ENCODE peak calls at places on chromosomes 12 and 14, in five cellular contexts. One of them, this sample, is unnamed.

GRCh38 chr14:101506921-101507300 is 54.4 kb upstream of the DIO3 start:
- DNase-seq in GM12878: no peak
- DNase-seq in HepG2: no peak
- DNase-seq in HCT116: no peak
- DNase-seq in K562: no peak
- DNase-seq in this sample: no peak

GRCh38 chr12:132711169-132711843 is 664 bp downstream of the PGAM5 start:
- DNase-seq in GM12878: no peak
- DNase-seq in HepG2: no peak
- DNase-seq in HCT116: no peak
- DNase-seq in K562: peak
- DNase-seq in this sample: peak

GRCh38 chr14:81298122-81298521 is 77.4 kb upstream of the GTF2A1 start:
- DNase-seq in GM12878: no peak
- DNase-seq in HepG2: no peak
- DNase-seq in HCT116: no peak
- DNase-seq in K562: no peak
- DNase-seq in this sample: no peak

GRCh38 chr14:89091781-89092180 is 267.3 kb downstream of the TTC8 start:
- DNase-seq in GM12878: no peak
- DNase-seq in HepG2: no peak
- DNase-seq in HCT116: no peak
- DNase-seq in K562: no peak
- DNase-seq in this sample: no peak

GRCh38 chr12:93804392-93805179 is 127.4 kb downstream of the CRADD start:
- DNase-seq in GM12878: no peak
- DNase-seq in HepG2: no peak
- DNase-seq in HCT116: no peak
- DNase-seq in K562: no peak
- DNase-seq in this sample: no peak

GRCh38 chr14:53412819-53413664 is 259.9 kb upstream of the DDHD1 start:
- DNase-seq in GM12878: no peak
- DNase-seq in HepG2: peak
- DNase-seq in HCT116: no peak
- DNase-seq in K562: no peak
- DNase-seq in this sample: no peak

GRCh38 chr14:85415015-85415712 is 114.8 kb upstream of the FLRT2 start:
- DNase-seq in GM12878: no peak
- DNase-seq in HepG2: peak
- DNase-seq in HCT116: no peak
- DNase-seq in K562: no peak
- DNase-seq in this sample: peak

GRCh38 chr12:79367016-79367575 is 323.7 kb downstream of the PAWR start:
- DNase-seq in GM12878: no peak
- DNase-seq in HepG2: no peak
- DNase-seq in HCT116: no peak
- DNase-seq in K562: no peak
- DNase-seq in this sample: no peak

GRCh38 chr12:24378548-24379011 is 429.1 kb upstream of the SOX5 start:
- DNase-seq in GM12878: no peak
- DNase-seq in HepG2: no peak
- DNase-seq in HCT116: no peak
- DNase-seq in K562: no peak
- DNase-seq in this sample: no peak

GRCh38 chr14:96592591-96593388 is 90.6 kb downstream of the PAPOLA start:
- DNase-seq in GM12878: no peak
- DNase-seq in HepG2: peak
- DNase-seq in HCT116: no peak
- DNase-seq in K562: peak
- DNase-seq in this sample: peak

GRCh38 chr12:23536293-23536692 is 413.2 kb downstream of the SOX5 start:
- DNase-seq in GM12878: peak
- DNase-seq in HepG2: no peak
- DNase-seq in HCT116: no peak
- DNase-seq in K562: no peak
- DNase-seq in this sample: no peak

GRCh38 chr12:25459541-25459951 is 93.5 kb downstream of the LMNTD1 start:
- DNase-seq in GM12878: peak
- DNase-seq in HepG2: no peak
- DNase-seq in HCT116: no peak
- DNase-seq in K562: no peak
- DNase-seq in this sample: no peak

GRCh38 chr14:38877744-38878388 is 225.2 kb downstream of the SEC23A start:
- DNase-seq in GM12878: no peak
- DNase-seq in HepG2: no peak
- DNase-seq in HCT116: no peak
- DNase-seq in K562: no peak
- DNase-seq in this sample: no peak

GRCh38 chr12:22856120-22856699 is 231.2 kb downstream of the ETNK1 start:
- DNase-seq in GM12878: no peak
- DNase-seq in HepG2: peak
- DNase-seq in HCT116: peak
- DNase-seq in K562: peak
- DNase-seq in this sample: no peak

GRCh38 chr12:14950421-14950820 is 11.0 kb downstream of the ARHGDIB start:
- DNase-seq in GM12878: no peak
- DNase-seq in HepG2: no peak
- DNase-seq in HCT116: no peak
- DNase-seq in K562: no peak
- DNase-seq in this sample: no peak

GRCh38 chr14:61178226-61179060 is 102.7 kb downstream of the TMEM30B start:
- DNase-seq in GM12878: no peak
- DNase-seq in HepG2: peak
- DNase-seq in HCT116: peak
- DNase-seq in K562: no peak
- DNase-seq in this sample: no peak

GRCh38 chr14:99519347-99519881 is 38.2 kb downstream of the CCNK start:
- DNase-seq in GM12878: no peak
- DNase-seq in HepG2: no peak
- DNase-seq in HCT116: no peak
- DNase-seq in K562: no peak
- DNase-seq in this sample: no peak

GRCh38 chr12:3789838-3790237 is 36.9 kb upstream of the CRACR2A start:
- DNase-seq in GM12878: no peak
- DNase-seq in HepG2: no peak
- DNase-seq in HCT116: no peak
- DNase-seq in K562: no peak
- DNase-seq in this sample: peak

GRCh38 chr14:37591941-37592287 is 3.1 kb downstream of the FOXA1 start:
- DNase-seq in GM12878: no peak
- DNase-seq in HepG2: no peak
- DNase-seq in HCT116: no peak
- DNase-seq in K562: no peak
- DNase-seq in this sample: no peak

GRCh38 chr12:10562306-10562933 is 51.0 kb downstream of the MAGOHB start:
- DNase-seq in GM12878: no peak
- DNase-seq in HepG2: peak
- DNase-seq in HCT116: peak
- DNase-seq in K562: peak
- DNase-seq in this sample: no peak

GRCh38 chr14:38646391-38646790 is 390.5 kb upstream of the CLEC14A start:
- DNase-seq in GM12878: no peak
- DNase-seq in HepG2: no peak
- DNase-seq in HCT116: no peak
- DNase-seq in K562: no peak
- DNase-seq in this sample: no peak

GRCh38 chr14:76917759-76918175 is 91.6 kb downstream of the LRRC74A start:
- DNase-seq in GM12878: no peak
- DNase-seq in HepG2: no peak
- DNase-seq in HCT116: no peak
- DNase-seq in K562: no peak
- DNase-seq in this sample: no peak

GRCh38 chr12:71045781-71046180 is 112.0 kb downstream of the TSPAN8 start:
- DNase-seq in GM12878: no peak
- DNase-seq in HepG2: no peak
- DNase-seq in HCT116: no peak
- DNase-seq in K562: no peak
- DNase-seq in this sample: no peak

GRCh38 chr14:90496379-90496778 is 99.5 kb downstream of the CALM1 start:
- DNase-seq in GM12878: no peak
- DNase-seq in HepG2: no peak
- DNase-seq in HCT116: no peak
- DNase-seq in K562: no peak
- DNase-seq in this sample: no peak

GRCh38 chr12:130780880-130781575 is 58.0 kb downstream of the STX2 start:
- DNase-seq in GM12878: no peak
- DNase-seq in HepG2: no peak
- DNase-seq in HCT116: no peak
- DNase-seq in K562: no peak
- DNase-seq in this sample: no peak

GRCh38 chr14:36519431-36520321 is at the start of gene NKX2-1:
- DNase-seq in GM12878: no peak
- DNase-seq in HepG2: no peak
- DNase-seq in HCT116: no peak
- DNase-seq in K562: no peak
- DNase-seq in this sample: peak

GRCh38 chr14:76958975-76959710 is 69.4 kb downstream of the IRF2BPL start:
- DNase-seq in GM12878: peak
- DNase-seq in HepG2: peak
- DNase-seq in HCT116: peak
- DNase-seq in K562: peak
- DNase-seq in this sample: no peak

GRCh38 chr12:99648183-99648582 is 630 bp downstream of the GARIN6 start:
- DNase-seq in GM12878: no peak
- DNase-seq in HepG2: no peak
- DNase-seq in HCT116: no peak
- DNase-seq in K562: no peak
- DNase-seq in this sample: no peak

GRCh38 chr12:99649551-99649950 is 2.0 kb downstream of the GARIN6 start:
- DNase-seq in GM12878: no peak
- DNase-seq in HepG2: no peak
- DNase-seq in HCT116: no peak
- DNase-seq in K562: no peak
- DNase-seq in this sample: no peak

GRCh38 chr12:99647453-99647852 is at the start of gene GARIN6:
- DNase-seq in GM12878: no peak
- DNase-seq in HepG2: no peak
- DNase-seq in HCT116: no peak
- DNase-seq in K562: no peak
- DNase-seq in this sample: no peak

DNA sequence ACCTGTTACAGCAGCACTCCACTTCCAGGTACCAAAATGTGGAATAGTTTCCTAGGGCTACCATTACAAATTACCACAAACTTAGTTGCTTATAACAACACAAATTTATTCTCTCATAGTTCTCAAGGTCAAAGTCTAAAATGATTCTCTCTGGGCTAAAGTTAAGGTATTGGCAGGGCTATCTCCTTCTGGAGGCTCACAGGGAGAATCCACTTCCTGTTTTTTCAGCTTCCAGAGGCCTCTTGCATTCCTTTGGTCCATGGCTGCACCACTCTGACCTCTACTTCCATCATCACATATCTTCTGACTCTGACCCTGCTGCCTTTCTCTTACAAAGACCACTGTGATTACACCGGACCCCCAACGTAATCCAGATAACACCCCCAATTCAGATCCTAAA is 2.9 kb upstream of the GARIN6 start:
- DNase-seq in GM12878: no peak
- DNase-seq in HepG2: no peak
- DNase-seq in HCT116: no peak
- DNase-seq in K562: no peak
- DNase-seq in this sample: no peak
- TF ChIP-seq ATF3 in GM12878: no peak
- TF ChIP-seq ATF3 in HepG2: no peak
- TF ChIP-seq ATF3 in HCT116: no peak
- TF ChIP-seq ATF3 in K562: no peak
- TF ChIP-seq ATF3 in this sample: no peak

GRCh38 chr14:50321009-50321660 is 9.0 kb downstream of the DMAC2L start:
- DNase-seq in GM12878: peak
- DNase-seq in HepG2: peak
- DNase-seq in HCT116: peak
- DNase-seq in K562: peak
- DNase-seq in this sample: no peak
- H3K4me3 ChIP-seq in GM12878: peak
- H3K4me3 ChIP-seq in HepG2: no peak
- H3K4me3 ChIP-seq in HCT116: peak
- H3K4me3 ChIP-seq in K562: peak
- H3K4me3 ChIP-seq in this sample: no peak

DNA sequence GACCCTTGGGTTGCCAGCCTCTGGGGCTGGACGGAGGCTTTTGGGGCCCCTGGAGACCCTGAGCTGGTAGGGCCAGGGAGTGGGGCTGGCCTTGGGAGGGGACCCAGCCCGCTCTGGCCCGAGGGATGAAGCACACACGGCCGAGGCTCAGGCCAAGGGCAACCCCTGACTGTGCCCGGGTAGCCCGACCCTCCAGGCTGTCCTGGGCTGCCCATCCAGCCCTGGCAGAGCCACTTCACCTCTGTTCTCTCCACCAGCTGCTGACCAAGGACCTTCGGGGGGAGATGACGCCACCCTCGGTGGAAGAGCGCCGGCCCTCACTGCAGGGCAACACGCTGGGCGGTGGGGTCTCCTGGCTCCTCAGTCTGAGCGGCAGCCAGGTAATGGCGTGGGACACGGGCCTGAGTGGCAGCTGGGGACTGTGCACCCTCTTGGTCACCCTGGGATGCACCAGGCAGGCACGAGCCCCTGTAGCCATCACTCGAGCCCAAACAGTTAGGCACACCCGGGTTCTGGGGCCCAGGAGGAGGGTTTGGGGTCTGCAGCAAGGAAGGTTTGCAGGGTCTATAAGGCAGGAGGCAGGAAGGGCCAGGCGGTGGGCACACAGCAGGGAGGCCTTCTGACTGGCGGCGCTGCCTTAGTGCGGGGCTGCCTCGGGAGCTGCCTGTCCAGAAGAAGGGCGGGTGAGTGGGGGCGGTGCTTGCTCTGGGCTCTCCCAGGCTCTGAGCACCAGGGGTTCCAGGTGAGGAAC is 19.7 kb downstream of the ASPG start:
- DNase-seq in GM12878: no peak
- DNase-seq in HepG2: no peak
- DNase-seq in HCT116: no peak
- DNase-seq in K562: no peak
- DNase-seq in this sample: peak
- TF ChIP-seq ATF3 in GM12878: no peak
- TF ChIP-seq ATF3 in HepG2: no peak
- TF ChIP-seq ATF3 in HCT116: no peak
- TF ChIP-seq ATF3 in K562: no peak
- TF ChIP-seq ATF3 in this sample: no peak

GRCh38 chr12:127083028-127083949 is 1183.7 kb upstream of the TMEM132C start:
- DNase-seq in GM12878: peak
- DNase-seq in HepG2: peak
- DNase-seq in HCT116: peak
- DNase-seq in K562: peak
- DNase-seq in this sample: no peak
- H3K4me3 ChIP-seq in GM12878: no peak
- H3K4me3 ChIP-seq in HepG2: peak
- H3K4me3 ChIP-seq in HCT116: peak
- H3K4me3 ChIP-seq in K562: peak
- H3K4me3 ChIP-seq in this sample: no peak

DNA sequence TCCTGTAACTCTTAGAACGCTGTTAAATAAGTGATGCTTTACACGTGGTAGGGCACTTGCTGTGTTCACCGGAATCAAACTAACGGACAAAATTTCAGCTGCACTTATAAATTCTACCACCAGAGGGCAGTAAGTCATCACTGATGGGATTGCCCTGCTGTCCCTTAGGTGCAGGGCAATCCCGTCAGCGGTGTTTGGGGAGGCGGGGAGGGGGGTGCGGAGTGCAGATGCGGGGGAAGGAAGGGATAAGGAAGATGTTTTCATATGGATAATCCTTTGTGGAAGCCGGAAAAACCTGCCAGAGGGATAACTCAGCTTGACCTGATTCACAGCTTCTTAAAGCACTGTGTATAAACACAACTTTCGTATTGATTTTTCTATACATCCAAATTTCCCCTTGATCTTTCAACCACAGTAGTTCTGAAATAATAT is 21.7 kb upstream of the SLC10A1 start:
- DNase-seq in GM12878: peak
- DNase-seq in HepG2: peak
- DNase-seq in HCT116: peak
- DNase-seq in K562: peak
- DNase-seq in this sample: peak
- TF ChIP-seq ATF3 in GM12878: no peak
- TF ChIP-seq ATF3 in HepG2: no peak
- TF ChIP-seq ATF3 in HCT116: no peak
- TF ChIP-seq ATF3 in K562: no peak
- TF ChIP-seq ATF3 in this sample: no peak